ENCODE peak calls at places on chromosomes 3 and 15, in nine cellular contexts. B is foreskin fibroblast, G is lower leg skin, K is GM10248, M is AG04449, C is hepatocyte, J is right atrium auricular region, Q is cardiac fibroblast, D is heart left ventricle. E is an unnamed sample.

GRCh38 chr15:70584838-70585706 is 178.3 kb downstream of the UACA start:
- DNase-seq in D (no peak), K (no peak), C (peak), Q (no peak), J (no peak), G (no peak), M (no peak), B (no peak), E (no peak)

GRCh38 chr3:143581972-143582722 is 266.1 kb downstream of the SLC9A9 start:
- DNase-seq in B (no peak), G (no peak), Q (no peak), D (no peak), K (no peak), M (no peak), C (no peak), J (no peak), E (no peak)

GRCh38 chr3:188052229-188052965 is 101.6 kb upstream of the LPP start:
- DNase-seq in J (peak), D (peak), M (no peak), K (no peak), C (peak), Q (peak), B (no peak), G (peak), E (no peak)

GRCh38 chr3:23950303-23950702 is 5.2 kb downstream of the NR1D2 start:
- DNase-seq in C (no peak), M (no peak), K (no peak), D (no peak), G (no peak), B (no peak), Q (no peak), J (no peak), E (no peak)

GRCh38 chr3:81013360-81013759 is 748.1 kb downstream of the GBE1 start:
- DNase-seq in D (no peak), J (no peak), K (no peak), M (no peak), Q (no peak), C (no peak), B (no peak), G (no peak), E (no peak)

GRCh38 chr3:58299839-58300516 is 6.1 kb upstream of the RPP14 start:
- DNase-seq in D (no peak), M (no peak), Q (peak), K (peak), C (peak), G (no peak), B (no peak), J (no peak), E (peak)

GRCh38 chr3:188133646-188134045 is 20.3 kb upstream of the LPP start:
- DNase-seq in M (no peak), J (no peak), B (no peak), Q (peak), D (no peak), G (no peak), C (no peak), K (no peak), E (no peak)

GRCh38 chr3:79314962-79315361 is 452.8 kb downstream of the ROBO1 start:
- DNase-seq in K (no peak), B (no peak), J (no peak), C (no peak), M (no peak), D (no peak), G (no peak), Q (no peak), E (no peak)

GRCh38 chr15:101641134-101641764 is 10.9 kb downstream of the TM2D3 start:
- DNase-seq in B (peak), Q (peak), M (no peak), C (peak), G (peak), J (peak), K (peak), D (peak), E (peak)

GRCh38 chr3:13827256-13827655 is 52.6 kb downstream of the WNT7A start:
- DNase-seq in C (no peak), D (no peak), M (no peak), Q (no peak), B (no peak), K (no peak), G (no peak), J (no peak), E (no peak)

GRCh38 chr15:98321916-98322315 is 326.4 kb upstream of the IGF1R start:
- DNase-seq in K (no peak), G (peak), C (no peak), J (no peak), Q (no peak), B (no peak), M (no peak), D (no peak), E (no peak)

GRCh38 chr3:97764186-97765055 is at the start of gene ARL6:
- DNase-seq in D (peak), M (peak), J (peak), C (peak), Q (peak), B (peak), K (peak), G (peak), E (peak)

GRCh38 chr15:98735895-98736617 is 87.7 kb downstream of the IGF1R start:
- DNase-seq in J (no peak), M (no peak), D (no peak), Q (no peak), B (no peak), G (no peak), K (no peak), C (no peak), E (no peak)

GRCh38 chr15:89878323-89878722 is 15.5 kb downstream of the AP3S2 start:
- DNase-seq in G (no peak), C (no peak), J (no peak), B (no peak), K (no peak), M (no peak), Q (no peak), D (no peak), E (no peak)

GRCh38 chr3:107962946-107963345 is 127.9 kb downstream of the CD47 start:
- DNase-seq in J (no peak), G (no peak), Q (peak), M (no peak), K (no peak), B (no peak), C (peak), D (no peak), E (no peak)

GRCh38 chr15:48681274-48681840 is 35.8 kb upstream of the FBN1 start:
- DNase-seq in K (no peak), Q (peak), M (no peak), J (no peak), D (no peak), B (no peak), C (peak), G (no peak), E (no peak)

GRCh38 chr3:138082085-138082991 is 33.1 kb downstream of the DZIP1L start:
- DNase-seq in D (no peak), K (no peak), C (peak), G (no peak), J (peak), M (peak), B (peak), Q (peak), E (no peak)

GRCh38 chr3:194504146-194504545 is 17.3 kb upstream of the ATP13A3 start:
- DNase-seq in J (peak), D (no peak), K (no peak), Q (no peak), B (no peak), G (no peak), C (no peak), M (no peak), E (no peak)

GRCh38 chr15:28167042-28167441 is 67.9 kb upstream of the OCA2 start:
- DNase-seq in J (no peak), M (no peak), Q (peak), G (no peak), D (no peak), C (no peak), K (no peak), B (no peak), E (no peak)

GRCh38 chr3:36908647-36909180 is 36.1 kb downstream of the TRANK1 start:
- DNase-seq in K (no peak), D (no peak), Q (no peak), B (no peak), C (no peak), M (no peak), G (no peak), J (peak), E (no peak)

GRCh38 chr15:75153565-75154248 is 48.0 kb upstream of the C15orf39 start:
- DNase-seq in B (no peak), K (no peak), C (no peak), D (peak), M (no peak), J (no peak), G (no peak), Q (no peak), E (no peak)

GRCh38 chr3:111282024-111282423 is 210.4 kb downstream of the NECTIN3 start:
- DNase-seq in J (no peak), B (no peak), K (no peak), C (no peak), M (no peak), Q (no peak), D (no peak), G (no peak), E (no peak)

GRCh38 chr3:43105224-43105596 is 669 bp downstream of the POMGNT2 start:
- DNase-seq in G (no peak), Q (no peak), J (no peak), K (no peak), C (no peak), B (no peak), D (no peak), M (no peak), E (no peak)

GRCh38 chr3:143812411-143812968 is 35.8 kb downstream of the SLC9A9 start:
- DNase-seq in K (no peak), Q (no peak), D (no peak), G (no peak), C (no peak), M (no peak), B (no peak), J (no peak), E (no peak)

GRCh38 chr3:189964623-189965022 is 156.1 kb downstream of the P3H2 start:
- DNase-seq in G (no peak), M (no peak), J (no peak), Q (no peak), D (no peak), K (no peak), B (no peak), C (no peak), E (no peak)

GRCh38 chr15:90001683-90002427 is 731 bp downstream of the ZNF710 start:
- DNase-seq in K (peak), B (peak), J (no peak), G (no peak), D (peak), C (peak), M (no peak), Q (peak), E (no peak)

GRCh38 chr3:128782282-128783146 is 56.5 kb downstream of the RAB7A start:
- DNase-seq in K (no peak), G (no peak), B (no peak), C (peak), M (no peak), J (no peak), Q (no peak), D (no peak), E (no peak)

GRCh38 chr3:86969500-86970189 is 21.3 kb downstream of the VGLL3 start:
- DNase-seq in D (no peak), K (peak), B (no peak), G (no peak), Q (peak), C (no peak), J (no peak), M (no peak), E (no peak)

GRCh38 chr3:53846134-53846850 is at the start of the genes CHDH and IL17RB:
- DNase-seq in K (peak), G (no peak), Q (no peak), C (peak), J (no peak), M (no peak), D (peak), B (no peak), E (no peak)

GRCh38 chr3:46127503-46127902 is 80.6 kb downstream of the CCR1 start:
- DNase-seq in J (no peak), B (peak), C (peak), M (peak), Q (peak), D (no peak), G (no peak), K (no peak), E (peak)

GRCh38 chr15:101675796-101676582 is 23.8 kb upstream of the TM2D3 start:
- DNase-seq in K (peak), Q (peak), D (no peak), C (no peak), J (no peak), M (peak), G (no peak), B (peak), E (no peak)

GRCh38 chr3:51712511-51712931 is 5.7 kb downstream of the GRM2 start:
- DNase-seq in B (no peak), J (no peak), M (no peak), G (no peak), K (no peak), Q (no peak), D (no peak), C (no peak), E (no peak)

GRCh38 chr3:154178172-154178571 is 57.0 kb downstream of the ARHGEF26 start:
- DNase-seq in K (no peak), C (no peak), Q (peak), M (no peak), G (no peak), B (no peak), D (no peak), J (no peak), E (no peak)

GRCh38 chr15:62483817-62484216 is 318.7 kb upstream of the C2CD4B start:
- DNase-seq in J (no peak), G (no peak), Q (peak), M (no peak), B (no peak), D (peak), K (no peak), C (no peak), E (no peak)

GRCh38 chr3:159947220-159947619 is 41.4 kb upstream of the IL12A start:
- DNase-seq in Q (peak), B (peak), M (peak), G (no peak), C (no peak), J (no peak), K (no peak), D (no peak), E (peak)

GRCh38 chr3:194255252-194256039 is 95.7 kb downstream of the CPN2 start:
- DNase-seq in Q (peak), M (no peak), B (no peak), D (peak), J (peak), K (peak), C (peak), G (peak), E (no peak)

GRCh38 chr3:126257984-126258383 is 77.6 kb upstream of the ALDH1L1 start:
- DNase-seq in G (no peak), D (no peak), C (no peak), Q (no peak), B (no peak), M (no peak), K (no peak), J (no peak), E (no peak)

GRCh38 chr3:126258670-126259069 is 78.3 kb upstream of the ALDH1L1 start:
- DNase-seq in D (no peak), C (no peak), B (no peak), M (no peak), K (no peak), G (no peak), Q (no peak), J (no peak), E (no peak)

GRCh38 chr3:126261037-126261436 is 80.7 kb upstream of the ALDH1L1 start:
- DNase-seq in B (peak), K (no peak), C (peak), J (peak), Q (peak), D (no peak), M (peak), G (peak), E (peak)

GRCh38 chr3:126262227-126262626 is 81.8 kb upstream of the ALDH1L1 start:
- DNase-seq in D (no peak), M (no peak), B (no peak), J (no peak), Q (no peak), C (no peak), G (no peak), K (no peak), E (no peak)

GRCh38 chr3:126259411-126260391 is 79.3 kb upstream of the ALDH1L1 start:
- DNase-seq in B (no peak), M (no peak), K (no peak), C (peak), J (no peak), Q (peak), D (peak), G (no peak), E (peak)
- TF ChIP-seq CTCF in B (peak), M (peak), K (peak), C (peak), J (peak), Q (peak), D (peak), G (no peak), E (peak)

DNA sequence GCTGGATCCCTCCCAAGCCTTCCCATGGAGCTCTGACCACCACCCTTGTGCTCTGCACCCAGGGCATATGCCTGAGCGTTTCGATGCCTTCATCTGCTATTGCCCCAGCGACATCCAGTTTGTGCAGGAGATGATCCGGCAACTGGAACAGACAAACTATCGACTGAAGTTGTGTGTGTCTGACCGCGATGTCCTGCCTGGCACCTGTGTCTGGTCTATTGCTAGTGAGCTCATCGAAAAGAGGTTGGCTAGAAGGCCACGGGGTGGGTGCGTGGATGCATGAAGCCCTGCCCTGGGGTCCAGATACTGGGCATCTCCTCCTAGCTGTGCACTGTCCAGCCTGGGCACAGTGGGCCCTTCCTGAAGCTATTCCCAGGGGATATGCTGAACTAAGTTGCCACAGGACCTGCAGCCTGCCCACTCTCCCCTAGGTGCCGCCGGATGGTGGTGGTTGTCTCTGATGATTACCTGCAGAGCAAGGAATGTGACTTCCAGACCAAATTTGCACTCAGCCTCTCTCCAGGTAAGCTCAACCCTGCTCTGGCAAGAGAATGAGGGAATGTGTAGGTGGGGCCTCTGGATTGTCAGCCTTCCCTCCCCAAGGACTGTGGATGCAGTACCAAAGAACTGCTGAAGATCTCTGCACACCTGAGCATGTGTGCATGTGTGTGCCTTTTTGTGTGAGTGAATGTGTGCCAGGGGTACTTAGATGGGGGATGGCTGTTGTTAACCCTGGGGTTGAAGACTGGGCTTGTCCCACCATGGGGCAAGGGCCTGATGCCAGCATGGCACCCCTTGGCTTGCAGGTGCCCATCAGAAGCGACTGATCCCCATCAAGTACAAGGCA is 2.1 kb downstream of the MYD88 start:
- DNase-seq in Q (no peak), D (no peak), J (no peak), C (no peak), B (no peak), K (no peak), M (no peak), G (no peak), E (no peak)
- TF ChIP-seq CTCF in Q (no peak), D (no peak), J (no peak), C (no peak), B (no peak), K (no peak), M (no peak), G (no peak), E (no peak)

GRCh38 chr15:79450648-79451047 is 18.5 kb downstream of the MINAR1 start:
- DNase-seq in D (no peak), G (no peak), B (no peak), M (no peak), Q (no peak), C (no peak), K (no peak), J (no peak), E (no peak)
- TF ChIP-seq CTCF in D (no peak), G (no peak), B (peak), M (peak), Q (peak), C (peak), K (no peak), J (no peak), E (peak)

GRCh38 chr3:17176757-17177156 is 292.0 kb downstream of the PLCL2 start:
- DNase-seq in Q (no peak), J (no peak), C (no peak), K (no peak), B (no peak), G (no peak), D (no peak), M (no peak), E (no peak)
- TF ChIP-seq CTCF in Q (no peak), J (no peak), C (no peak), K (no peak), B (no peak), G (no peak), D (no peak), M (no peak), E (no peak)

GRCh38 chr15:34367128-34368081 is at the start of gene LPCAT4:
- DNase-seq in M (peak), K (peak), B (peak), G (peak), Q (peak), D (peak), J (peak), C (peak), E (peak)
- TF ChIP-seq CTCF in M (peak), K (peak), B (peak), G (no peak), Q (peak), D (peak), J (peak), C (peak), E (peak)

E was measured in AG09319.